ENCODE peak calls at places on chromosome 19, in eight cellular contexts. One of them, this sample, is unnamed.

GRCh38 chr19:1027020-1027952 is 878 bp downstream of the CNN2 start:
- DNase-seq in glutamatergic neuron: no peak
- DNase-seq in activated T-helper 1 cell treated with anti-CD3 and anti-CD28 coated beads, Interleukin-12 subunit alpha, Interleukin-12 subunit beta, Interleukin-2, Interleukin-4 antibody, amounts not matched to agents 30 ng/mL and 10 ng/mL and 1 ng/mL, durations not matched to agents 14 hours and 24 hours and 36 hours: no peak
- DNase-seq in NCI-H69: peak
- DNase-seq in retinal pigment epithelial cell: no peak
- DNase-seq in CD8-positive, alpha-beta memory T cell: no peak
- DNase-seq in hepatocyte: no peak
- DNase-seq in mammary epithelial cell: peak
- DNase-seq in this sample: no peak

GRCh38 chr19:36456831-36457230 is 32.5 kb downstream of the ZNF566 start:
- DNase-seq in glutamatergic neuron: no peak
- DNase-seq in activated T-helper 1 cell treated with anti-CD3 and anti-CD28 coated beads, Interleukin-12 subunit alpha, Interleukin-12 subunit beta, Interleukin-2, Interleukin-4 antibody, amounts not matched to agents 30 ng/mL and 10 ng/mL and 1 ng/mL, durations not matched to agents 14 hours and 24 hours and 36 hours: no peak
- DNase-seq in NCI-H69: no peak
- DNase-seq in hepatocyte: no peak
- DNase-seq in CD8-positive, alpha-beta memory T cell: no peak
- DNase-seq in retinal pigment epithelial cell: no peak
- DNase-seq in mammary epithelial cell: no peak
- DNase-seq in this sample: no peak

GRCh38 chr19:34269968-34270621 is 15.7 kb downstream of the GARRE1 start:
- DNase-seq in CD8-positive, alpha-beta memory T cell: peak
- DNase-seq in hepatocyte: peak
- DNase-seq in retinal pigment epithelial cell: no peak
- DNase-seq in activated T-helper 1 cell treated with anti-CD3 and anti-CD28 coated beads, Interleukin-12 subunit alpha, Interleukin-12 subunit beta, Interleukin-2, Interleukin-4 antibody, amounts not matched to agents 30 ng/mL and 10 ng/mL and 1 ng/mL, durations not matched to agents 14 hours and 24 hours and 36 hours: peak
- DNase-seq in glutamatergic neuron: no peak
- DNase-seq in mammary epithelial cell: peak
- DNase-seq in NCI-H69: peak
- DNase-seq in this sample: no peak

GRCh38 chr19:4380254-4380727 is 20.1 kb downstream of the SH3GL1 start:
- DNase-seq in NCI-H69: no peak
- DNase-seq in mammary epithelial cell: peak
- DNase-seq in activated T-helper 1 cell treated with anti-CD3 and anti-CD28 coated beads, Interleukin-12 subunit alpha, Interleukin-12 subunit beta, Interleukin-2, Interleukin-4 antibody, amounts not matched to agents 30 ng/mL and 10 ng/mL and 1 ng/mL, durations not matched to agents 14 hours and 24 hours and 36 hours: peak
- DNase-seq in retinal pigment epithelial cell: no peak
- DNase-seq in CD8-positive, alpha-beta memory T cell: peak
- DNase-seq in hepatocyte: no peak
- DNase-seq in glutamatergic neuron: no peak
- DNase-seq in this sample: no peak

GRCh38 chr19:34041922-34042521 is 130.3 kb upstream of the LSM14A start:
- DNase-seq in activated T-helper 1 cell treated with anti-CD3 and anti-CD28 coated beads, Interleukin-12 subunit alpha, Interleukin-12 subunit beta, Interleukin-2, Interleukin-4 antibody, amounts not matched to agents 30 ng/mL and 10 ng/mL and 1 ng/mL, durations not matched to agents 14 hours and 24 hours and 36 hours: peak
- DNase-seq in glutamatergic neuron: peak
- DNase-seq in retinal pigment epithelial cell: no peak
- DNase-seq in CD8-positive, alpha-beta memory T cell: peak
- DNase-seq in mammary epithelial cell: peak
- DNase-seq in NCI-H69: peak
- DNase-seq in hepatocyte: peak
- DNase-seq in this sample: peak

GRCh38 chr19:38213911-38214625 is 10.0 kb downstream of the DPF1 start:
- DNase-seq in CD8-positive, alpha-beta memory T cell: peak
- DNase-seq in hepatocyte: no peak
- DNase-seq in NCI-H69: peak
- DNase-seq in retinal pigment epithelial cell: peak
- DNase-seq in mammary epithelial cell: peak
- DNase-seq in glutamatergic neuron: no peak
- DNase-seq in activated T-helper 1 cell treated with anti-CD3 and anti-CD28 coated beads, Interleukin-12 subunit alpha, Interleukin-12 subunit beta, Interleukin-2, Interleukin-4 antibody, amounts not matched to agents 30 ng/mL and 10 ng/mL and 1 ng/mL, durations not matched to agents 14 hours and 24 hours and 36 hours: peak
- DNase-seq in this sample: no peak

GRCh38 chr19:41428481-41428859 is 1.3 kb upstream of the B3GNT8 start:
- DNase-seq in NCI-H69: no peak
- DNase-seq in mammary epithelial cell: no peak
- DNase-seq in glutamatergic neuron: no peak
- DNase-seq in activated T-helper 1 cell treated with anti-CD3 and anti-CD28 coated beads, Interleukin-12 subunit alpha, Interleukin-12 subunit beta, Interleukin-2, Interleukin-4 antibody, amounts not matched to agents 30 ng/mL and 10 ng/mL and 1 ng/mL, durations not matched to agents 14 hours and 24 hours and 36 hours: no peak
- DNase-seq in retinal pigment epithelial cell: no peak
- DNase-seq in CD8-positive, alpha-beta memory T cell: no peak
- DNase-seq in hepatocyte: no peak
- DNase-seq in this sample: no peak

GRCh38 chr19:47176627-47177090 is 46.0 kb downstream of the SAE1 start:
- DNase-seq in activated T-helper 1 cell treated with anti-CD3 and anti-CD28 coated beads, Interleukin-12 subunit alpha, Interleukin-12 subunit beta, Interleukin-2, Interleukin-4 antibody, amounts not matched to agents 30 ng/mL and 10 ng/mL and 1 ng/mL, durations not matched to agents 14 hours and 24 hours and 36 hours: peak
- DNase-seq in NCI-H69: no peak
- DNase-seq in glutamatergic neuron: no peak
- DNase-seq in retinal pigment epithelial cell: no peak
- DNase-seq in hepatocyte: no peak
- DNase-seq in mammary epithelial cell: peak
- DNase-seq in CD8-positive, alpha-beta memory T cell: peak
- DNase-seq in this sample: no peak